ENCODE peak calls at places on chromosomes 11 and 22, in ten cellular contexts. U is lower lobe of right lung, G is aorta, X is body of pancreas, E is A673, Y is GM23248, L is BE2C, P is tibial nerve, A is HCT116, B is right atrium auricular region. K is an unnamed sample. For H3K4me1 and H3K9me3, the result is how much of the 10 kb centered on the place peaks cover.

GRCh38 chr11:69378303-69379141 is 84.6 kb downstream of the MYEOV start:
- DNase-seq in Y (no peak), B (no peak), U (no peak), L (peak), A (no peak), G (no peak), X (no peak), P (no peak), E (no peak), K (no peak)

GRCh38 chr11:27239305-27239942 is 123.6 kb downstream of the CCDC34 start:
- DNase-seq in G (no peak), X (peak), A (no peak), B (no peak), P (peak), E (no peak), Y (peak), U (no peak), L (no peak), K (peak)

GRCh38 chr22:30857791-30858190 is 110.8 kb downstream of the MORC2 start:
- DNase-seq in L (no peak), Y (no peak), U (no peak), G (peak), E (no peak), X (no peak), B (peak), A (no peak), P (no peak), K (no peak)

GRCh38 chr22:21652010-21652546 is 10.0 kb downstream of the SDF2L1 start:
- DNase-seq in L (peak), A (peak), U (peak), P (peak), Y (peak), B (peak), E (peak), G (peak), X (peak), K (peak)

GRCh38 chr11:94671553-94672366 is 96.4 kb upstream of the AMOTL1 start:
- DNase-seq in Y (peak), P (no peak), E (no peak), G (no peak), L (no peak), U (no peak), X (no peak), A (no peak), B (no peak), K (peak)

GRCh38 chr22:25564979-25565677 is 653 bp downstream of the GRK3 start:
- DNase-seq in B (no peak), U (peak), Y (peak), L (peak), G (peak), E (no peak), X (peak), A (no peak), P (no peak), K (peak)

GRCh38 chr22:27372969-27373670 is 428.4 kb downstream of the MN1 start:
- DNase-seq in A (no peak), P (no peak), U (peak), L (peak), Y (no peak), B (no peak), E (no peak), X (peak), G (no peak), K (peak)

GRCh38 chr11:68928481-68928880 is 24.8 kb downstream of the IGHMBP2 start:
- DNase-seq in P (no peak), L (no peak), Y (no peak), A (no peak), U (no peak), E (no peak), B (no peak), X (no peak), G (peak), K (no peak)

GRCh38 chr11:84524422-84525051 is 1102.6 kb downstream of the DLG2 start:
- DNase-seq in U (no peak), A (no peak), B (no peak), X (no peak), P (no peak), E (peak), L (no peak), Y (peak), G (no peak), K (no peak)

GRCh38 chr11:87878373-87878779 is 296.9 kb downstream of the RAB38 start:
- DNase-seq in B (no peak), P (peak), G (no peak), E (peak), Y (peak), L (no peak), A (peak), X (peak), U (no peak), K (peak)

GRCh38 chr22:20106849-20107237 is 9.1 kb upstream of the RANBP1 start:
- DNase-seq in U (peak), X (no peak), P (no peak), L (no peak), Y (no peak), A (no peak), G (peak), B (no peak), E (no peak), K (no peak)

GRCh38 chr22:20108757-20109230 is 7.1 kb upstream of the RANBP1 start:
- DNase-seq in B (no peak), Y (no peak), P (no peak), A (no peak), L (no peak), E (no peak), U (no peak), X (no peak), G (no peak), K (no peak)

GRCh38 chr22:20107951-20108756 is 7.8 kb upstream of the RANBP1 start:
- DNase-seq in E (no peak), X (no peak), G (peak), B (no peak), P (no peak), U (peak), Y (no peak), A (no peak), L (no peak), K (no peak)

GRCh38 chr22:20106205-20106848 is 9.6 kb upstream of the RANBP1 start:
- DNase-seq in G (peak), X (no peak), U (peak), L (no peak), E (no peak), B (no peak), P (no peak), A (no peak), Y (no peak), K (no peak)

DNA sequence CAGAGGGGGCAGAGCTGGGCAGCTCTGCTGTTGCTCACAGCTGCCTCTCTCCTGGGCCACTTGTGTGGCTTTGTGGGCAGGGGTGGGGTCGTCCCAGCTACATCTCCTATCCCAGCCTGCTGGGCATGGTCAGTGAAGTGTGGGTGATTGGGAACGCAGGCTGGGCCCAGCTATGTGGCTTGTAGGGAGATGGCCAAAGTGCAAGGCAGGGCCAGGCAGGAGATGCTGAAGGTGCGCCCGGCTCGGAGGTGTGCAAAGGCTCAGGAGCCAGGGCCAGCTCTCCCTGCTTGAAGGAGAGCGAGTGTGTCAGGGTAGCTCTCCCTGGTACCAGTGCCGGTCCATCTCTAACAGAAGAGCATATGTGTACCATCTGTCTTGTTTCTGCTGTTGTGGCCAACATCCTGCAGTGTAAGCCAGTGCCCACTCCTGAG is 8.4 kb upstream of the RANBP1 start:
- DNase-seq in L (no peak), P (no peak), B (no peak), A (no peak), G (peak), E (no peak), U (peak), Y (no peak), X (no peak), K (no peak)
- H3K4me1 ChIP-seq in L (under half), P (under half), B (under half), A (under half), G (under half), E (under half), U (under half), Y (under half), X (under half), K (under half)

GRCh38 chr11:64534391-64534801 is 56.6 kb upstream of the SLC22A12 start:
- DNase-seq in E (no peak), Y (no peak), L (no peak), U (peak), B (no peak), G (peak), A (no peak), P (no peak), X (no peak), K (no peak)
- H3K9me3 ChIP-seq in E (under half), Y (under half), L (under half), U (under half), B (under half), G (under half), A (under half), P (under half), X (under half), K (under half)

GRCh38 chr22:45452565-45453449 is 39.3 kb downstream of the RIBC2 start:
- DNase-seq in L (no peak), P (no peak), Y (peak), G (no peak), E (no peak), X (no peak), U (no peak), B (no peak), A (no peak), K (no peak)
- H3K4me3 ChIP-seq in L (no peak), P (no peak), Y (no peak), G (no peak), E (no peak), X (no peak), U (no peak), B (no peak), A (no peak), K (no peak)

GRCh38 chr22:19175026-19175601 is 3.4 kb downstream of the SLC25A1 start:
- DNase-seq in A (no peak), B (no peak), L (no peak), X (no peak), G (no peak), P (no peak), Y (no peak), E (no peak), U (no peak), K (no peak)
- H3K4me1 ChIP-seq in A (under half), B (under half), L (under half), X (half or more), G (under half), P (half or more), Y (under half), E (under half), U (half or more), K (under half)

GRCh38 chr11:28524098-28524497 is 415.9 kb downstream of the METTL15 start:
- DNase-seq in U (no peak), E (no peak), L (no peak), B (no peak), P (no peak), A (no peak), Y (peak), G (no peak), X (no peak), K (no peak)
- H3K9me3 ChIP-seq in U (under half), E (under half), L (under half), B (under half), P (under half), A (under half), Y (under half), G (under half), X (under half), K (under half)

GRCh38 chr11:82906236-82906635 is 4.7 kb downstream of the DDIAS start:
- DNase-seq in G (no peak), X (no peak), L (no peak), E (peak), U (no peak), Y (peak), B (no peak), P (no peak), A (peak), K (peak)
- H3K4me3 ChIP-seq in G (no peak), X (no peak), L (no peak), E (peak), U (no peak), Y (peak), B (no peak), P (no peak), A (no peak), K (no peak)

GRCh38 chr22:46104170-46104880 is 46.0 kb upstream of the PPARA start:
- DNase-seq in L (peak), P (no peak), B (no peak), E (no peak), U (no peak), Y (peak), G (no peak), A (no peak), X (peak), K (no peak)

GRCh38 chr22:46103181-46103580 is 47.1 kb upstream of the PPARA start:
- DNase-seq in Y (no peak), U (no peak), E (no peak), G (no peak), L (no peak), A (no peak), X (no peak), B (no peak), P (no peak), K (no peak)

GRCh38 chr22:46102159-46102558 is 48.2 kb upstream of the PPARA start:
- DNase-seq in B (no peak), U (no peak), L (no peak), Y (peak), P (no peak), A (no peak), E (no peak), G (no peak), X (no peak), K (no peak)

GRCh38 chr22:46103664-46104063 is 46.7 kb upstream of the PPARA start:
- DNase-seq in U (no peak), L (no peak), X (no peak), A (no peak), Y (no peak), B (no peak), E (no peak), P (no peak), G (no peak), K (no peak)

DNA sequence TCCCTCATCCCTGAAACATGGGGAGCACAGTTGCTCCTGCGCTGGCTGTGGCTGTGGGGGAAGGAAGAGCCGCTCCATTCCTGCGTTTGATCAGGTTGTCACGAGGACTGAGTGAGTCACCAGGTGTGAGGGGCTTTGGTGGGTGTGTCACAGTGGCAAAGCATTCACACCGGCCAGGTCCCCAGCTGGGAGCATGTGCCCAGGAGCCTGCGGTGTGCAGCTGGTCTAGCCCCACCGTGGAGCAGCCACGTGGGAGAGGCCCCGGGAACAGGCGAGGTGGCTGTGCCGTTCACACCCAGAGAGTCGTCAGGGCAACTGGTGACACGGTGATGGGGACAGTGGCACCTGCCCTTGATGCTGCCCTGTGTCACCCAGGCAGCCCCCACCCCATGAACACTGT is 47.6 kb upstream of the PPARA start:
- DNase-seq in P (no peak), B (no peak), Y (peak), U (no peak), A (no peak), G (no peak), X (peak), E (no peak), L (no peak), K (no peak)
- H3K4me1 ChIP-seq in P (half or more), B (under half), Y (under half), U (half or more), A (under half), G (under half), X (half or more), E (under half), L (half or more), K (under half)

GRCh38 chr22:47207846-47208554 is 445.6 kb downstream of the TBC1D22A start:
- DNase-seq in A (no peak), P (no peak), B (no peak), G (peak), X (no peak), L (no peak), U (no peak), E (no peak), Y (no peak), K (no peak)

GRCh38 chr22:47209077-47209514 is 446.6 kb downstream of the TBC1D22A start:
- DNase-seq in E (no peak), G (no peak), X (no peak), Y (no peak), B (peak), A (no peak), L (no peak), P (no peak), U (no peak), K (no peak)

GRCh38 chr22:47210686-47211085 is 448.2 kb downstream of the TBC1D22A start:
- DNase-seq in A (no peak), L (no peak), U (no peak), E (no peak), Y (no peak), B (peak), X (no peak), G (no peak), P (no peak), K (no peak)

GRCh38 chr22:47210112-47210657 is 447.7 kb downstream of the TBC1D22A start:
- DNase-seq in A (no peak), G (peak), U (no peak), L (no peak), B (peak), E (no peak), P (no peak), X (no peak), Y (no peak), K (no peak)

GRCh38 chr22:47209547-47210023 is 447.1 kb downstream of the TBC1D22A start:
- DNase-seq in B (peak), E (no peak), L (no peak), X (no peak), G (no peak), U (no peak), Y (no peak), P (no peak), A (no peak), K (no peak)
- H3K9me3 ChIP-seq in B (under half), E (under half), L (under half), X (under half), G (under half), U (under half), Y (under half), P (under half), A (under half), K (under half)

DNA sequence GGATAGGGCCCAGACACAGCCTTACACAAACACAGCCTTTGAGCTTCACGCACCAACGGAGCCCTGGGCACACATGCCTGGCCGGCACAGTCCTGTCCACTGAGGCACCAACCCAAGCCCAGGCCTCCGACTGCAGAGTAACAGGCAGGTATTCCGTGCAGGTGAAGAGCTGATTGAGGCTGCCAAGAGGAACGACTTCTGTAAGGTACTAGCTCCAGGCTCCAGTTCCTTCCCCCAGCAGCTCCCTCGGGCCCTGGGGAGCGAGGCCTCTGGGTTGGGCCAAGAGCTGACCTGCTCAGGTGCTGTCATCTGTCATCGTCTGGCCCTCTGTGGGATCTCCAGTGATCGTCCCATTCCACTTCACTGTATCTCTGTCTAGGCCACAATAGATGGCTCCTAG is 3.2 kb upstream of the MDK start:
- DNase-seq in Y (no peak), B (no peak), U (no peak), L (no peak), P (no peak), X (no peak), E (no peak), G (no peak), A (no peak), K (no peak)
- H3K4me3 ChIP-seq in Y (no peak), B (no peak), U (no peak), L (no peak), P (no peak), X (no peak), E (no peak), G (no peak), A (no peak), K (no peak)

GRCh38 chr11:75346912-75347647 is 4.4 kb downstream of the ARRB1 start:
- DNase-seq in Y (peak), G (peak), X (peak), E (no peak), P (no peak), L (no peak), U (peak), B (peak), A (no peak), K (no peak)
- H3K4me1 ChIP-seq in Y (under half), G (under half), X (half or more), E (half or more), P (half or more), L (half or more), U (half or more), B (under half), A (under half), K (half or more)

K was measured in SJCRH30.